ENCODE peak calls at places on chromosomes 16 and 17, in seven cellular contexts. F, H, K, Y, U, G and E are unnamed samples.
A peak's percentile ranks its signal among the peaks of the same experiment; 100 is the strongest.

GRCh38 chr16:50311891-50312501 is 45.6 kb downstream of the ADCY7 start:
- DNase-seq in F (no peak), H (no peak), K (no peak), Y (no peak), U (no peak), G (no peak), E (no peak)

GRCh38 chr17:12756786-12757185 is 32.5 kb upstream of the ARHGAP44 start:
- DNase-seq in F (no peak), H (no peak), K (no peak), Y (no peak), U (peak; percentile 50), G (peak; percentile 84), E (no peak)

GRCh38 chr17:42759982-42760651 is 910 bp upstream of the RAMP2 start:
- DNase-seq in F (no peak), H (no peak), K (no peak), Y (no peak), U (no peak), G (no peak), E (no peak)

GRCh38 chr16:46926470-46927225 is 42.5 kb downstream of the GPT2 start:
- DNase-seq in F (no peak), H (no peak), K (no peak), Y (no peak), U (no peak), G (no peak), E (no peak)

GRCh38 chr16:69859105-69859969 is 91.8 kb upstream of the CLEC18A start:
- DNase-seq in F (no peak), H (no peak), K (no peak), Y (no peak), U (no peak), G (no peak), E (peak; percentile 45)

GRCh38 chr16:51900221-51900780 is 646.6 kb downstream of the TOX3 start:
- DNase-seq in F (no peak), H (no peak), K (no peak), Y (no peak), U (no peak), G (no peak), E (no peak)

GRCh38 chr16:88393034-88393433 is 10.3 kb downstream of the ZNF469 start:
- DNase-seq in F (no peak), H (no peak), K (no peak), Y (no peak), U (no peak), G (no peak), E (no peak)

GRCh38 chr16:490768-491167 is 36.7 kb upstream of the CAPN15 start:
- DNase-seq in F (no peak), H (no peak), K (no peak), Y (no peak), U (no peak), G (no peak), E (no peak)

GRCh38 chr17:61314368-61315078 is 85.1 kb upstream of the TBX2 start:
- DNase-seq in F (no peak), H (peak; percentile 95), K (no peak), Y (no peak), U (peak; percentile 65), G (peak; percentile 87), E (peak; percentile 49)

GRCh38 chr17:2689411-2690164 is 22.0 kb downstream of the CLUH start:
- DNase-seq in F (no peak), H (no peak), K (no peak), Y (peak; percentile 40), U (no peak), G (no peak), E (no peak)

GRCh38 chr16:733382-734207 is 6.7 kb downstream of the HAGHL start:
- DNase-seq in F (no peak), H (no peak), K (no peak), Y (no peak), U (no peak), G (no peak), E (no peak)

GRCh38 chr16:50367777-50368409 is 895 bp downstream of the BRD7 start:
- DNase-seq in F (no peak), H (no peak), K (no peak), Y (no peak), U (peak; percentile 30), G (peak; percentile 25), E (no peak)

GRCh38 chr17:77444653-77445029 is 303.9 kb downstream of the SEC14L1 start:
- DNase-seq in F (no peak), H (peak; percentile 71), K (no peak), Y (no peak), U (peak; percentile 54), G (peak; percentile 85), E (no peak)

GRCh38 chr17:60750645-60751044 is 73.0 kb downstream of the BCAS3 start:
- DNase-seq in F (no peak), H (no peak), K (no peak), Y (no peak), U (no peak), G (no peak), E (no peak)

GRCh38 chr17:39700148-39700987 is 504 bp downstream of the ERBB2 start:
- DNase-seq in F (no peak), H (peak; percentile 26), K (no peak), Y (no peak), U (peak; percentile 30), G (no peak), E (peak; percentile 22)

GRCh38 chr17:17598003-17598402 is 6.5 kb upstream of the PEMT start:
- DNase-seq in F (no peak), H (no peak), K (no peak), Y (no peak), U (no peak), G (no peak), E (no peak)

GRCh38 chr16:85172465-85173071 is 60.3 kb upstream of the CIBAR2 start:
- DNase-seq in F (no peak), H (no peak), K (no peak), Y (no peak), U (no peak), G (peak; percentile 42), E (no peak)

DNA sequence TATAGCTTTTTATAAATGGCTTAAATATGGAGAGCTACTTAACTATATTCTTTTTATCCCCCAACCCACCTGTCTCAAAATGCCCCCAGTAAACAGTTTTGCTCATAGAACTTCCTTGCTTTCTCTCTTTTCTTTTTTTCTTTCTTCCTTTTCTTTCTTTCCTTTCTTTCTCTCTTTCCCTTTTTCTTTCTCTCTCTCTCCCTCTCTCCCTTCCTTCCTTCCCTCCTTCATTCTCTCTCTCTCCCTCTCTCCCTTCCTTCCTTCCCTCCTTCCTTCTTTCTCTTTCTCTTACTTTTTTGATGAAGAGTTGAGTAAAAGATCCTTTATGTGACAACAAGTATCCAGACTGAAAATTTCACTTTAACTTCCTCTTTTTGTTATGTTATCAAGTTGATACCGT is 48.2 kb downstream of the KCNJ2 start:
- DNase-seq in F (no peak), H (no peak), K (no peak), Y (no peak), U (no peak), G (no peak), E (no peak)
- H3K4me3 ChIP-seq in F (no peak overlapping the region), H (no peak overlapping the region), K (no peak overlapping the region), Y (no peak overlapping the region), U (no peak overlapping the region), G (no peak overlapping the region), E (no peak overlapping the region)

GRCh38 chr17:7029659-7030058 is 6.2 kb upstream of the SLC16A13 start:
- DNase-seq in F (no peak), H (no peak), K (no peak), Y (peak; percentile 35), U (no peak), G (no peak), E (no peak)

GRCh38 chr17:7025240-7025639 is 2.4 kb downstream of the BCL6B start:
- DNase-seq in F (no peak), H (no peak), K (no peak), Y (no peak), U (no peak), G (no peak), E (no peak)

GRCh38 chr17:7027335-7027734 is 4.5 kb downstream of the BCL6B start:
- DNase-seq in F (no peak), H (no peak), K (no peak), Y (no peak), U (no peak), G (no peak), E (no peak)

GRCh38 chr17:7026471-7027115 is 3.7 kb downstream of the BCL6B start:
- DNase-seq in F (no peak), H (no peak), K (no peak), Y (no peak), U (no peak), G (no peak), E (no peak)

GRCh38 chr17:7029096-7029495 is 6.2 kb downstream of the BCL6B start:
- DNase-seq in F (no peak), H (no peak), K (no peak), Y (no peak), U (no peak), G (no peak), E (no peak)
- H3K4me3 ChIP-seq in F (no peak overlapping the region), H (no peak overlapping the region), K (no peak overlapping the region), Y (no peak overlapping the region), U (no peak overlapping the region), G (no peak overlapping the region), E (no peak overlapping the region)

GRCh38 chr17:81101614-81102306 is 63.5 kb upstream of the PVALEF start:
- DNase-seq in F (no peak), H (peak; percentile 71), K (no peak), Y (peak; percentile 88), U (peak; percentile 73), G (peak; percentile 73), E (peak; percentile 83)

GRCh38 chr17:81102869-81103268 is 62.4 kb upstream of the PVALEF start:
- DNase-seq in F (no peak), H (no peak), K (no peak), Y (no peak), U (no peak), G (no peak), E (no peak)

GRCh38 chr17:81099888-81100287 is 64.9 kb downstream of the BAIAP2 start:
- DNase-seq in F (no peak), H (no peak), K (no peak), Y (no peak), U (no peak), G (no peak), E (no peak)

GRCh38 chr17:81102352-81102751 is 63.0 kb upstream of the PVALEF start:
- DNase-seq in F (no peak), H (no peak), K (no peak), Y (no peak), U (no peak), G (no peak), E (no peak)

GRCh38 chr17:81100668-81101067 is 64.6 kb upstream of the PVALEF start:
- DNase-seq in F (no peak), H (no peak), K (no peak), Y (no peak), U (no peak), G (no peak), E (no peak)
- H3K4me3 ChIP-seq in F (no peak overlapping the region), H (no peak overlapping the region), K (no peak overlapping the region), Y (no peak overlapping the region), U (no peak overlapping the region), G (no peak overlapping the region), E (no peak overlapping the region)

DNA sequence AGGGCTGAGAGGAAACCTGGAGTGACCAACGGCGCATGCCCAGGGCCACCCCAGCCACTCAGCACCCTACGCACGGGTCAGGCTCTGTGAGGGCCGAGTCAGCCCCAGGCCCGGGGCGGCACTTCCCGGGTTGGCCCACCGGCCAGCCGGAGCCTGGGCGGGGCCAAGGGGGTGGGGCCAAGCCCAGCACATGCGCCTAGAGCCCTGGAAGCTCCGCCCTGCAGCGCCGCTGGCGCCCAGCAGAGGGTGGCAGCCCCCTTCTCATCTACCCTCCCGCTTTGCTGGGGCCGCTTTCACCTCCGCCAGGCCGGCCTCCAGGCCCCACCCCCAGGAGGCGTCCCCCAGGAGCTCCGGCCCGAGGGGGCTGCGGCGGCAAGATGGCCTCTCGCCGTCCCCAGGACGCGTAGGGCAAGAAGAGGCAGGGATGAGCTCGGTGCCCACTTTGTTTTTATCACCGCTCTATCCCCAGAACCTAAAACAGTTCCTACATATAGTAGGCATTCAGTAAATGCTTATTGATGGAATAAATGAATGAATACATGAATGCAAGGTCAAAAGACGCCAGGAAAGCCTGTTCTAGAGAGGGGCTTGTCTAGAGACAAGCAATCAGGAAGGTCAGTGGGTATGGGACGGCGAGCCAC is 31.3 kb downstream of the MYO18A start:
- DNase-seq in F (no peak), H (peak; percentile 91), K (no peak), Y (peak; percentile 89), U (peak; percentile 92), G (peak; percentile 89), E (peak; percentile 92)
- H3K4me3 ChIP-seq in F (peak overlapping the region; percentile 36), H (peak overlapping the region; percentile 64), K (peak overlapping the region; percentile 54), Y (peak overlapping the region; percentile 42), U (peak overlapping the region; percentile 32), G (peak overlapping the region; percentile 56), E (peak overlapping the region; percentile 64)